ENCODE peak calls at places on chromosomes 3 and 15, in five cellular contexts. S, A, Q, J and X are unnamed samples.

GRCh38 chr3:123951522-123952447 is 9.2 kb downstream of the CCDC14 start:
- DNase-seq in A (no peak), S (no peak), Q (no peak), J (no peak), X (no peak)

GRCh38 chr3:130508970-130509369 is 8.0 kb upstream of the COL6A6 start:
- DNase-seq in J (no peak), Q (no peak), A (no peak), S (no peak), X (no peak)

GRCh38 chr3:65810277-65810676 is 228.4 kb downstream of the MAGI1 start:
- DNase-seq in Q (no peak), J (no peak), A (no peak), S (no peak), X (no peak)

GRCh38 chr15:71337197-71337845 is 222.1 kb downstream of the THSD4 start:
- DNase-seq in J (no peak), A (peak), S (no peak), Q (no peak), X (peak)

GRCh38 chr3:62261121-62261520 is 112.2 kb downstream of the FEZF2 start:
- DNase-seq in J (no peak), Q (no peak), A (no peak), S (no peak), X (no peak)

GRCh38 chr15:80343610-80344009 is 60.6 kb upstream of the ARNT2 start:
- DNase-seq in S (peak), Q (peak), A (no peak), J (no peak), X (no peak)

GRCh38 chr15:70758790-70759462 is 4.4 kb downstream of the UACA start:
- DNase-seq in A (no peak), S (no peak), J (peak), Q (no peak), X (no peak)

GRCh38 chr3:140753865-140754754 is 76.2 kb downstream of the TRIM42 start:
- DNase-seq in A (peak), Q (no peak), J (no peak), S (no peak), X (no peak)

GRCh38 chr3:56536735-56537134 is 20.2 kb upstream of the CCDC66 start:
- DNase-seq in J (no peak), S (no peak), A (no peak), Q (no peak), X (no peak)
- H3K4me3 ChIP-seq in J (no peak), S (no peak), A (no peak), Q (no peak), X (no peak)

GRCh38 chr3:135840436-135840835 is 125.1 kb upstream of the PPP2R3A start:
- DNase-seq in A (no peak), Q (no peak), S (no peak), J (no peak), X (no peak)

DNA sequence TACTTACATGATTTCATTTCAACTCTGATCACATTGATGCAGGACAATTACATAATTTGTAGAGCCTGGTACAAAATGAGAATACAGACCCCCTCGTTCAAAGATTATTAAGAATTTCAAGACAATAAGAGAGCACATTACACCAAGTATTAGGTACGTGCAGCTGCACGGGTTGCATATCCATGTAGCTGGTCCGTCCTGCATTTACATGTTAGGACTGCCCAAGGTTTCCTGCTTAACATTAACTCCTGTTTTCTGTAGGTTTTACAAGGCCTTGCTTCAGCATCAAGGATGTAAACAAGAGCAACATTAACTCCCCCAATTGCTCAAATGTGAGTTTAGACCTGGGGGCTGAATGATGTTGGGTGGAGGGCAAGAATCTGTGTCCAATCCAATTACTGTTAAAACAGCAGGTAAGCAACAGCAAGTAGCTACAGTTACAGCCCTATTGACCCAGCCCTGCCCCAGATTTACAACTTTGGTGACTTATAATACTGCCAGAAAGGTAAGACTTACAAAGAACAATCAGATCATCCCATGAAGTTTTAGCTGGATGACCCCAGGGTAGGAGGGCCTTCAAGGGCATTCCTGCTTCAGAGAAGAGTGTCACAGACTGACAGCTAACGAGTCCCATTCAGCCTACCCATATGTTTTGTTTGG is 127.4 kb upstream of the PPP2R3A start:
- DNase-seq in J (no peak), A (no peak), Q (no peak), S (peak), X (no peak)
- TF ChIP-seq CTCF in J (no peak), A (no peak), Q (no peak), S (no peak), X (no peak)

GRCh38 chr3:119659584-119660291 is 651 bp downstream of the POPDC2 start:
- DNase-seq in A (no peak), S (no peak), J (no peak), Q (no peak), X (no peak)
- H3K4me3 ChIP-seq in A (no peak), S (peak), J (peak), Q (no peak), X (no peak)

DNA sequence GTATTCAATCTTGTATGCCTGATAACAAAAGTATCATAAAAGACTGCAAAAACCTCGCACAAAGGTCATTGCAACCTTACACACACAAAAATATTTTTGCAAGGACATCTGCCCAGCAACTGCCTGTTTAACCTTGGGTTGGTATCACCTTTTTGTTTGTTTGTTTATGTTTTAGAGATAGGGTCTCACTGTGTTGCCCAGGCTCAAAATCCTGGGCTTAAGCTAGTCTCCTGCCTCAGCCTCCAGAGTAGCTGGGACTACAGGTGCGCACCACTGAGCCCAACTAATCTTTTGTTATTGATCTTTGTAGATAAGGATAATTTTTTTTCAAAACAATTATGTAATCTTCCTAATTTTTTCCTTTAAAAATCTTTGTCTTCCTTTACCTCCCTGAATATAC is 54.2 kb downstream of the SPTSSB start:
- DNase-seq in A (no peak), Q (no peak), J (no peak), S (no peak), X (no peak)
- TF ChIP-seq CTCF in A (no peak), Q (no peak), J (no peak), S (no peak), X (no peak)

GRCh38 chr3:73007992-73008712 is 11.5 kb downstream of the PPP4R2 start:
- DNase-seq in S (no peak), J (no peak), A (no peak), Q (no peak), X (no peak)
- H3K4me3 ChIP-seq in S (no peak), J (no peak), A (no peak), Q (no peak), X (no peak)

DNA sequence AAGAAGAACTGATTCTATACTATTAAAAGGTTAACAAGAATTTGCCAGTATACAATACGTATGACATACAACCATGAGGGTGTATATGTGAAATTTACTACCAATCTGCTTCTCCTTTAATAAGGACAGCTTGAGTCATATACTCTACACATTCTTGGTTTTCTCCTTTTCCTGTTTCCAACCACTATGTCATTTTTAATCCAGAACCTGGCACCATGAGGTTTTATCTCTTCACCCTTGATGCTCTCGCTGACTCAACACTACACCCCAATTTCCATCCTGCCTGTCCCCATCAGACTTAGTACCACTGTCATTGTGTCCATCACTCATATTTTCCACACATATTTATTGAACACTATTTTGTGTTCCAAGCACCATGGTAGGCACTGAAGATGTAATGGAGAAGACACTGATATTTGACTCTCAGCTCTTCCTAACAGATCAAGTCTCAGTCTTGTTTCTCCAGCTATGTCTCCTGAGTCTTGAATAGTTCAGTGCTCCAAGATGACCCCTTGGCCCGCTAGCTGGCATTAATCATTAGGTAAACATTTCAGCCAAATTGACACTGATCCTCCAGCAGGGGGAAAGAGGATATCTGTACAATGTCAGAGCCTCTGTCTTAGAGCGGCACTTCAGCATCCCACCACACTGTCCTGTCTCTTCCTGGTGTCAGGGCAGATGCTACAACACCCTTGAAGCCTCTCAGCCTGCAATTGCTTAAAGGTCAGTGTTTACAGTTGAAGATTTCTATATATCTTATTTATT is 11.2 kb upstream of the COL8A1 start:
- DNase-seq in A (no peak), S (no peak), J (no peak), Q (peak), X (no peak)
- TF ChIP-seq CTCF in A (no peak), S (no peak), J (no peak), Q (peak), X (no peak)

DNA sequence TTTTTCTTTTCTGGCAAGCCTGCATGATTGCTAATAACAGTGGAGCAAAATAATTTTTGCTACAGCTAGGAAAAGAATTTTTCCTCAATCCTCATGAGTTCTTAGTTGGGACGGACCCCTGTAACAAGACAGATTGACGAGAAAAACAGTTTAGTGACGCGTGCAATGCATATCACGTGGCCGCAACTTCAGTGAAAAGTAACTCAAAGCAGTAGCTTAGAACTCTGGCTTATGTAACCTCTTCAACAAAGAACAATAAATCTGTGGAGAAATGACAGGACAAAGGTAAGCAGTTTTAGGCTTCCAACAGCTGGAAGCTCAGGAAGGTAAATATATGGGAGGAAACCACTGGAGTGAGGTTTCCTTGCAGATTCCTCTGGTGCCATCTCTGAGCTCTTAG is 19.7 kb downstream of the FAM107A start:
- DNase-seq in Q (no peak), A (no peak), S (no peak), J (no peak), X (no peak)
- H3K4me3 ChIP-seq in Q (no peak), A (no peak), S (no peak), J (no peak), X (no peak)

DNA sequence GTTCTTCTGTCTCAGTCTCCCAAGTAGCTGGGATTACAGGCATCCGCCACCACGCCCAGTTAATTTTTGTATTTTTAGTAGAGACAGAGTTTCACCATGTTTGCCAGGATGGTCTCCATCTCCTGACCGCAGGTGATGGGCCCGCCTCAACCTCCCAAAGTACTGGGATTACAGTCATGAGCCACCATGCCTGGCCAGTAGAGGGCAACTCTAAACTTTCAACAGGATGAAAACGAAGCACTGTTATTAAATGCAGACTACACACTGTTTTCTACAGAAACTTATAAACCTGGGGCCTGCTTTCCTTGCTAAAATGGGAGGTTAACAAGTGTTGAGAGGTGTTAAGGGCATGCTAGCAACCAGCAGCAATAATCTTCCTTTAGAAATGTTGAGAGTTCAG is 7.6 kb downstream of the ARPC4 start:
- DNase-seq in A (no peak), J (no peak), S (no peak), Q (no peak), X (no peak)
- TF ChIP-seq CTCF in A (peak), J (peak), S (no peak), Q (peak), X (peak)

GRCh38 chr3:174169736-174170135 is 689.4 kb upstream of the NAALADL2 start:
- DNase-seq in Q (no peak), S (no peak), A (no peak), J (no peak), X (no peak)
- H3K4me3 ChIP-seq in Q (no peak), S (no peak), A (no peak), J (no peak), X (no peak)

GRCh38 chr15:32675474-32675873 is 34.0 kb downstream of the SCG5 start:
- DNase-seq in A (no peak), Q (no peak), S (no peak), J (no peak), X (no peak)

GRCh38 chr15:32676095-32676643 is 34.7 kb downstream of the SCG5 start:
- DNase-seq in A (no peak), J (no peak), Q (no peak), S (no peak), X (no peak)

GRCh38 chr15:32671339-32672325 is 30.1 kb downstream of the SCG5 start:
- DNase-seq in S (no peak), Q (no peak), A (no peak), J (no peak), X (no peak)

GRCh38 chr15:32677238-32677750 is 35.8 kb downstream of the SCG5 start:
- DNase-seq in A (no peak), S (no peak), J (no peak), Q (peak), X (no peak)

GRCh38 chr15:32674681-32675080 is 33.2 kb downstream of the SCG5 start:
- DNase-seq in J (no peak), A (no peak), Q (no peak), S (no peak), X (no peak)
- TF ChIP-seq CTCF in J (no peak), A (no peak), Q (no peak), S (no peak), X (no peak)